ENCODE peak calls at places on chromosomes 1 and 21, in four cellular contexts. One of them, this sample, is unnamed. For H3K36me3, the result is how much of the 10 kb centered on the place peaks cover.

GRCh38 chr1:42533101-42533863 is 70.2 kb downstream of the CCDC30 start:
- DNase-seq in breast epithelium: no peak
- DNase-seq in fibroblast of lung: peak
- DNase-seq in GM23338: peak
- DNase-seq in this sample: peak

GRCh38 chr1:214106375-214106774 is 118.6 kb downstream of the PROX1 start:
- DNase-seq in breast epithelium: no peak
- DNase-seq in fibroblast of lung: no peak
- DNase-seq in GM23338: no peak
- DNase-seq in this sample: no peak

GRCh38 chr1:3618904-3619671 is 5.7 kb upstream of the TPRG1L start:
- DNase-seq in GM23338: peak
- DNase-seq in fibroblast of lung: peak
- DNase-seq in breast epithelium: peak
- DNase-seq in this sample: peak

GRCh38 chr1:48069662-48070432 is 72.7 kb upstream of the TRABD2B start:
- DNase-seq in breast epithelium: no peak
- DNase-seq in GM23338: no peak
- DNase-seq in fibroblast of lung: peak
- DNase-seq in this sample: peak

GRCh38 chr1:8495928-8496401 is 178.1 kb downstream of the SLC45A1 start:
- DNase-seq in breast epithelium: no peak
- DNase-seq in GM23338: no peak
- DNase-seq in fibroblast of lung: peak
- DNase-seq in this sample: no peak

GRCh38 chr1:101259744-101260148 is 22.9 kb downstream of the S1PR1 start:
- DNase-seq in GM23338: no peak
- DNase-seq in fibroblast of lung: peak
- DNase-seq in breast epithelium: no peak
- DNase-seq in this sample: no peak

GRCh38 chr1:13749543-13750307 is 49.7 kb downstream of the PRDM2 start:
- DNase-seq in fibroblast of lung: peak
- DNase-seq in breast epithelium: peak
- DNase-seq in GM23338: peak
- DNase-seq in this sample: peak

GRCh38 chr1:181099152-181100014 is 10.9 kb downstream of the IER5 start:
- DNase-seq in fibroblast of lung: peak
- DNase-seq in GM23338: peak
- DNase-seq in breast epithelium: no peak
- DNase-seq in this sample: no peak

GRCh38 chr1:107897428-107898339 is 67.3 kb downstream of the VAV3 start:
- DNase-seq in fibroblast of lung: no peak
- DNase-seq in GM23338: no peak
- DNase-seq in breast epithelium: no peak
- DNase-seq in this sample: no peak

GRCh38 chr1:211734791-211735190 is 59.4 kb upstream of the NEK2 start:
- DNase-seq in GM23338: no peak
- DNase-seq in breast epithelium: peak
- DNase-seq in fibroblast of lung: no peak
- DNase-seq in this sample: no peak

DNA sequence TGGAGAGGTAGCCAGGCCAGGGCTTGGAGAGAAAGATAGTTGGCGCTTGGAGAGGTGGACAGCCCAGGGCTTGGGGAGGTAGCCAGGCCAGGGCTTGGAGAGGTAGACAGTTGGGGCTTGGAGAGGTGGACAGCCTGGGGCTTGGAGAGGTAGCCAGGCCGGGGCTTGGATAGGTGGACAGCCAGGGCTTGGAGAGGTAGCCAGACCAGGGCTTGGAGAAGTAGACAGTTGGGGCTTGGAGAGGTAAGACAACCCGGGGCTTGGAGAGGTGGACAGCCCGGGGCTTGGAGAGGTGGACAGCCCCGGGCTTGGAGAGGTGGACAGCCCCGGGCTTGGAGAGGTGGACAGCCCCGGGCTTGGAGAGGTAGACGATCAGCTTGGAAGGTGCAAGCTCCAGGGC is 7.7 kb downstream of the LSS start:
- DNase-seq in GM23338: no peak
- DNase-seq in breast epithelium: peak
- DNase-seq in fibroblast of lung: no peak
- DNase-seq in this sample: no peak
- H3K36me3 ChIP-seq in GM23338: under half
- H3K36me3 ChIP-seq in breast epithelium: under half
- H3K36me3 ChIP-seq in fibroblast of lung: under half
- H3K36me3 ChIP-seq in this sample: under half

DNA sequence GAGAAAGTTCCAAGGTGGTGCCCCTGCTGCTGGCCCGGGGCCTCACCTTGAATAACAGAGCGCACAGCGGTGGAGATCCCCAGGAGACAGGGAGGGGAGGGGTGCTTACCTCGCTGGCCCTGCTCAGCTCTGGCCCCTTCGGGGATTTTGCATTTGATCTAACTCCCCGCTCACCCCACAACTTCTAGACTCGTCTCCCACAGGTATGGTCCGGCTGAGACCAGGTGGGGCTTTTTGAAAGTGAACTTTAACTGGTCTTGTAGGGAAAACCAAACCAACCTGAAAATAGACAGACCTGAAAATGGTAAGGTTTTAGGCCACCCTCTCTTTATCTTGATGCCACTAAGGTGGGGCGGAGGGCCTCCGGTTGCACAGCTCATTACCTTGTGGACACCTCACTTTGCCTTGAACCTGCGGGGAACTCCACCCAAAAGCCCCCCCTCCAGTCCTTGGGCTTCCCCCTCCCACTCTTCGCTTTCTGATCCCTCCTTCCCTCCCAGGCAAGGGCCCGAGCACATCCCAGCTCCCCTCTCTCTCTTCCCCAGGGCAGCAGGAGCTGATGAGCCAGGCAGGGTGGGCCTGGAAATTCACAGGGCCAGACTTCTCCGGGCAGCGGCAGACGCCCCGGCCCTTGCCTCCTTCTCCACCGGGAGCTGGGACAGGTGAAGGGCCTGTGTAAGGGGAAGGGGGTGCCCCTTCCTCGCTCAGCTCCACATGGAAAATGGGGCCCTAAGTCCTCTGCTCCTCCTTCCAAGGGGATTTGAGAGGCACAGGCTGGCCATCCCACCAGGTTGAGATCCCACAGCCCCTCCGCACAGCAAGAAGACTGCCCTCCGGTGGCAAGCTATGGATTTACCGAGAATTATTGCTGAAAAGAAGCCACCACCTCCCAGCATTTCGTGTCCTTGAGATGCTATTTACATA is 16.1 kb downstream of the TNFRSF8 start:
- DNase-seq in GM23338: peak
- DNase-seq in fibroblast of lung: peak
- DNase-seq in breast epithelium: no peak
- DNase-seq in this sample: peak
- TF ChIP-seq CTCF in GM23338: peak
- TF ChIP-seq CTCF in fibroblast of lung: peak
- TF ChIP-seq CTCF in breast epithelium: peak
- TF ChIP-seq CTCF in this sample: peak

GRCh38 chr1:202630541-202630940 is 79.7 kb downstream of the SYT2 start:
- DNase-seq in fibroblast of lung: no peak
- DNase-seq in GM23338: no peak
- DNase-seq in breast epithelium: no peak
- DNase-seq in this sample: no peak
- H3K36me3 ChIP-seq in fibroblast of lung: under half
- H3K36me3 ChIP-seq in GM23338: under half
- H3K36me3 ChIP-seq in breast epithelium: under half
- H3K36me3 ChIP-seq in this sample: under half

GRCh38 chr1:68449901-68450300 is at the start of gene RPE65:
- DNase-seq in fibroblast of lung: peak
- DNase-seq in GM23338: no peak
- DNase-seq in breast epithelium: no peak
- DNase-seq in this sample: peak

GRCh38 chr1:68456207-68456606 is 6.5 kb upstream of the RPE65 start:
- DNase-seq in GM23338: no peak
- DNase-seq in fibroblast of lung: peak
- DNase-seq in breast epithelium: no peak
- DNase-seq in this sample: no peak

GRCh38 chr1:68459091-68459490 is 9.3 kb upstream of the RPE65 start:
- DNase-seq in fibroblast of lung: no peak
- DNase-seq in GM23338: no peak
- DNase-seq in breast epithelium: no peak
- DNase-seq in this sample: no peak

GRCh38 chr1:68453060-68453665 is 3.4 kb upstream of the RPE65 start:
- DNase-seq in breast epithelium: no peak
- DNase-seq in fibroblast of lung: peak
- DNase-seq in GM23338: no peak
- DNase-seq in this sample: no peak

DNA sequence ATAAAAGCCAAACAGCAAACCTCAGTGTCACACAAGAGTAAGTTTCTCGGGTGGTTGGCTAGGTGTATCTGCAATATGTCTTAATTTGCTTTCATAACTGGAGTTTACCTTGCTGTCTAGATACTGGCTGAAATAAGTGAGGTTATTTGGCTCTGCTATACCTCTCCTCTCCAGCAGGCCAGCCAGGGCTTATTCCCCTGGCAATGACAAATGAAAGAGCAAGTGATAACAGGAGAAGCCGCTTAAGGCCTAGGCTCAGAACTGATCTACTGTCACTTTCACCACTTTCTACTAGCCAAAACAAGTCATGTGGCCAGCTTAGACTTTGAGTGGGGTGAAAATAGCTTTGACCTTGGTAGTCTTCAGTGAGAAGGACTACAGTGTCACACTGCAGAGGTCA is 4.8 kb upstream of the RPE65 start:
- DNase-seq in GM23338: peak
- DNase-seq in breast epithelium: no peak
- DNase-seq in fibroblast of lung: no peak
- DNase-seq in this sample: peak
- TF ChIP-seq CTCF in GM23338: peak
- TF ChIP-seq CTCF in breast epithelium: no peak
- TF ChIP-seq CTCF in fibroblast of lung: no peak
- TF ChIP-seq CTCF in this sample: peak

GRCh38 chr21:43692949-43693348 is 26.0 kb upstream of the PDXK start:
- DNase-seq in GM23338: no peak
- DNase-seq in breast epithelium: no peak
- DNase-seq in fibroblast of lung: no peak
- DNase-seq in this sample: no peak
- H3K36me3 ChIP-seq in GM23338: under half
- H3K36me3 ChIP-seq in breast epithelium: under half
- H3K36me3 ChIP-seq in fibroblast of lung: under half
- H3K36me3 ChIP-seq in this sample: under half